ENCODE peak calls at places on chromosomes 2 and 18, in four cellular contexts. L, S, U and B are unnamed samples.

GRCh38 chr18:34627138-34627920 is 82.8 kb upstream of the DTNA start:
- DNase-seq in L (no peak), S (no peak), U (no peak), B (no peak)

GRCh38 chr2:43220982-43221659 is 5.3 kb downstream of the ZFP36L2 start:
- DNase-seq in S (peak; percentile 94), U (no peak), L (peak; percentile 83), B (peak; percentile 72)

GRCh38 chr2:219149667-219150066 is 10.9 kb downstream of the NHEJ1 start:
- DNase-seq in S (no peak), L (no peak), U (no peak), B (no peak)

GRCh38 chr2:105775809-105776559 is 31.3 kb downstream of the NCK2 start:
- DNase-seq in S (no peak), L (no peak), U (no peak), B (no peak)

GRCh38 chr2:197674546-197674945 is 841 bp downstream of the RFTN2 start:
- DNase-seq in S (no peak), U (no peak), L (peak; percentile 6), B (peak; percentile 55)

GRCh38 chr2:233832414-233832813 is 21.9 kb downstream of the HJURP start:
- DNase-seq in U (no peak), S (peak; percentile 48), L (no peak), B (peak; percentile 13)

GRCh38 chr2:162382283-162382682 is 38.4 kb downstream of the GCA start:
- DNase-seq in U (no peak), S (peak; percentile 39), L (no peak), B (no peak)

GRCh38 chr2:47354013-47354816 is 48.7 kb upstream of the MSH2 start:
- DNase-seq in S (peak; percentile 58), U (peak; percentile 90), L (no peak), B (peak; percentile 83)

GRCh38 chr18:14958701-14959100 is 210.7 kb downstream of the ANKRD30B start:
- DNase-seq in S (no peak), U (no peak), L (no peak), B (no peak)

GRCh38 chr2:226601881-226602280 is 197.7 kb downstream of the IRS1 start:
- DNase-seq in L (no peak), S (peak; percentile 84), U (no peak), B (peak; percentile 69)

GRCh38 chr18:6376433-6377229 is 38.1 kb downstream of the L3MBTL4 start:
- DNase-seq in S (no peak), L (no peak), U (no peak), B (no peak)

GRCh38 chr18:12645751-12646203 is 12.1 kb downstream of the SPIRE1 start:
- DNase-seq in U (no peak), S (no peak), L (no peak), B (peak; percentile 46)

GRCh38 chr18:58288922-58289797 is 245.1 kb downstream of the NEDD4L start:
- DNase-seq in S (peak; percentile 74), U (peak; percentile 69), L (peak; percentile 18), B (peak; percentile 55)

GRCh38 chr2:164138750-164139149 is 402.9 kb upstream of the FIGN start:
- DNase-seq in S (no peak), U (no peak), L (no peak), B (no peak)

GRCh38 chr2:164134368-164134767 is 398.6 kb upstream of the FIGN start:
- DNase-seq in S (no peak), U (no peak), L (no peak), B (no peak)
- H2AFZ ChIP-seq in S (no peak overlapping the region), U (no peak overlapping the region), L (no peak overlapping the region), B (no peak overlapping the region)

DNA sequence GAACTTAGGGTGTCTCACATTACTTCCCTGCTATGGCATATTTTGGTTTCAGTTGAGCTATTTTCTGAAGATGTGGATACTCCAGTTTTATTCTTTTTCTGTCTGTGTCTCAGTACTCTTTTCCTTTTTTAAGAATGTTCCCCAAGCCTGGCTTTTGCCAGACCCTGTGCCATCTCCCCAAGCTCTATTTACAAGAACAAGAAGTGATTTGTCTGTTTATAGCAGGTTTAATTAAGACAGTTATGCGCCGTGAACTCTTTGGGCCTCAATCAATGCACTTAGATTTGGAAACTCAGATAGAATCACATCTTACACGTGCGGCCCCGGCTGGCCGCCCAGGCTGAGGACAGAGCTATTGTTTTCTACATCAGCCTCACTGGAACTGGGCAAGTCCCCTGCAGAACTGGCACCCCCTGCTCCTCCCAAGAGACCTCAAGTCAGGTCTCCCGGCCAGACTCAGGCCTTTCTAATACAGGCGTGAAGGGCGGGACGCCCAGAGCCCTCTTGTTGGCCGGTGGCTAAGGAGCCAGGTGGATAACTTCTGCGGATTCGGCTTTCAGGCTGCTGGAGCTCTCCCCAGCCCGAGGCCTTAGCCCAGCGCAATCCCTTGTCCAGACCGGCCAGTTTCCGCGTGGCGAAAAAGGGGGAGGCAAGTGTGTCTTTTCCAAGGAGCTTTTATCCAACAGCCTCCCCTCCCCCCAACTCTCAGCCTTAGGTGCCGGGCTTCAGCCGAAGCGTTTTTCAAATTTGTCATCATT is 9.1 kb upstream of the SATB2 start:
- DNase-seq in S (no peak), U (no peak), L (peak; percentile 57), B (no peak)
- TF ChIP-seq EZH2 in S (peak; percentile 6), U (no peak), L (peak; percentile 84), B (no peak)

GRCh38 chr2:32960647-32961403 is 14.1 kb downstream of the LTBP1 start:
- DNase-seq in S (no peak), L (no peak), U (no peak), B (no peak)
- H3K79me2 ChIP-seq in S (no peaks in the 10 kb centered on the region), L (no peaks in the 10 kb centered on the region), U (no peaks in the 10 kb centered on the region), B (no peaks in the 10 kb centered on the region)

DNA sequence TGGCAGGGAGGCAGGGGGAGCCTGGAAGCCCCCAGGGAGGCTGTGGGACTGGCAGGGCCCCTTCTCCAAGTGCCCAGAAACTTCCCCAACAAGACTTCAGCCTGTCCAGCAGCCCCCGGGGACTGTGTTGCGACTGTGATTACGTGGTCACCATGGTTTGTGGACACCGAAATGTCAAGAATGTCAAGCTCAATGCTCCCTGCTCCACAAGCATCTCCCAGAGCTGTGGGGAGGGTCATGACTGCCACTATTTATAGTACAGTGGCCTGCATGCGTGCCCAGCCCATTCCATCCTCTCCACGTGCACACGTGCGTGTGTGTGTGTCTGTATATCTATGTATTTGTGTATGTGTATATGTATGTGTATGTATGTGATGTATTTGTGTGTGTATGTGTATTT is 93.8 kb upstream of the MBOAT2 start:
- DNase-seq in S (no peak), L (no peak), U (no peak), B (no peak)
- H2AFZ ChIP-seq in S (no peak overlapping the region), L (no peak overlapping the region), U (no peak overlapping the region), B (no peak overlapping the region)

GRCh38 chr2:134785659-134786058 is 52.8 kb upstream of the ACMSD start:
- DNase-seq in L (no peak), S (no peak), U (no peak), B (no peak)

GRCh38 chr2:134782792-134783191 is 55.6 kb upstream of the ACMSD start:
- DNase-seq in L (peak; percentile 56), U (peak; percentile 43), S (no peak), B (no peak)

GRCh38 chr2:134780977-134781376 is 57.4 kb upstream of the ACMSD start:
- DNase-seq in L (no peak), U (no peak), S (no peak), B (no peak)

GRCh38 chr2:134782107-134782506 is 56.3 kb upstream of the ACMSD start:
- DNase-seq in S (no peak), U (no peak), L (no peak), B (no peak)

DNA sequence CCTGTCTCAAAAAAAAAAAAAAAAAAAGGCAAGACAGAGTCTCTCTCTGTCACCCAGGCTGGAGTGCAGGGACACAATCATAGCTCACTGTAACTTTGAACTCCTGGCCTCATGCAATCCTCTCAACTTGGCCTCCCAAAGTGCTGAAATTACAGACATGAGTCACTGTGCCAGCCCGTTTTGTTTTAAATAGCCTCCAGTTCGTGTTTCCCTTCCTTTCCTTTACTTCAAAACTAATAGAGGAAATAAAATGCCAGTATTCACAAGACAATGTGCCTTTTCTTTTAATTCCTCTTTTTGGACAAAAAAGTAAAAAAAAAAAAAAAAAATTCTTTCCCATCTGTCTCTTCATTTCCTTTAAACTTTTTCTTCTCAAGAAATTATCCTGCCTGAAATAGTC is 54.5 kb upstream of the ACMSD start:
- DNase-seq in U (no peak), S (no peak), L (no peak), B (no peak)
- TF ChIP-seq EZH2 in U (no peak), S (no peak), L (no peak), B (no peak)

GRCh38 chr18:8786766-8787670 is 81.7 kb downstream of the MTCL1 start:
- DNase-seq in U (no peak), S (no peak), L (peak; percentile 58), B (no peak)

GRCh38 chr18:8783994-8784530 is 78.7 kb downstream of the MTCL1 start:
- DNase-seq in U (no peak), L (no peak), S (no peak), B (no peak)

GRCh38 chr18:8783335-8783993 is 78.1 kb downstream of the MTCL1 start:
- DNase-seq in U (no peak), L (no peak), S (no peak), B (no peak)

GRCh38 chr18:8785855-8786765 is 80.8 kb downstream of the MTCL1 start:
- DNase-seq in L (no peak), S (no peak), U (no peak), B (no peak)

DNA sequence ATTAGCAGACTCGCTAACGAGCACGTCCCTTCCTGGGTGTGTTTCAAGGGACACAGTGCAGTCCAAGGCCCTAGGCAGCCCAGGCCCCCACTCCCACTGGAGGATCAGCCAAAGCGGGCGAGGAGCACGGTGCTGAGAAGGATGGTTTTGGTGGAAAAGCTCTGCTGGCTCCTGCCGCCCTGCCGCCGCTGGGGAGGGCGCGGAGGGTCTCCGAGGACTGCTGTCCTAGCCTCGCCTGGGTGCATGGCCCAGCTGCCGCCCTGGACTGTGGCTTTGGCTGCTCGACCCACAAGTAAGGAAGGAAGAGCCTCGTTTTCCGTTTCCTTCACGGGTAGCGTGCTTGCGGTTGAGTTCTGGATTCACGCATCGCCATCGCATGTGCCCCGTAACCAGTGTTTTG is 79.9 kb downstream of the MTCL1 start:
- DNase-seq in U (no peak), S (no peak), L (no peak), B (no peak)
- H3K79me2 ChIP-seq in U (no peaks in the 10 kb centered on the region), S (no peaks in the 10 kb centered on the region), L (peaks cover 13% of the 10 kb centered on the region), B (peaks cover 3% of the 10 kb centered on the region)

GRCh38 chr2:70190413-70191243 is at the start of gene C2orf42:
- DNase-seq in L (peak; percentile 92), S (peak; percentile 97), U (peak; percentile 91), B (peak; percentile 99)
- H2AFZ ChIP-seq in L (peak within 1 kb of the TSS; percentile 86), S (peak within 1 kb of the TSS; percentile 88), U (peak within 1 kb of the TSS; percentile 98), B (peak within 1 kb of the TSS; percentile 96)

GRCh38 chr2:228180126-228181097 is 1.1 kb downstream of the SPHKAP start:
- DNase-seq in S (no peak), L (peak; percentile 49), U (no peak), B (peak; percentile 20)
- TF ChIP-seq EZH2 in S (no peak), L (peak; percentile 87), U (no peak), B (no peak)

GRCh38 chr2:239186516-239186915 is 214.3 kb downstream of the HDAC4 start:
- DNase-seq in S (no peak), L (no peak), U (no peak), B (no peak)
- H3K79me2 ChIP-seq in S (no peaks in the 10 kb centered on the region), L (no peaks in the 10 kb centered on the region), U (no peaks in the 10 kb centered on the region), B (no peaks in the 10 kb centered on the region)

GRCh38 chr2:23231865-23232264 is 153.1 kb upstream of the KLHL29 start:
- DNase-seq in L (no peak), S (no peak), U (no peak), B (no peak)
- H2AFZ ChIP-seq in L (no peak overlapping the region), S (no peak overlapping the region), U (no peak overlapping the region), B (no peak overlapping the region)